ENCODE peak calls at places on chromosomes 13 and 19, in seven cellular contexts. A is SK-N-SH, Y is GM12878, T is HCT116, E is K562, R is H1, W is HepG2. J is an unnamed sample.

GRCh38 chr13:30800107-30800506 is 64.8 kb downstream of the ALOX5AP start:
- DNase-seq in T (no peak), E (no peak), A (no peak), Y (no peak), W (no peak), R (no peak), J (no peak)

GRCh38 chr13:49371943-49372636 is 71.8 kb downstream of the CAB39L start:
- DNase-seq in T (no peak), Y (no peak), W (peak), R (no peak), E (no peak), A (no peak), J (no peak)

GRCh38 chr19:46624958-46625661 is at the start of gene PTGIR:
- DNase-seq in T (no peak), R (no peak), W (no peak), Y (no peak), E (peak), A (peak), J (no peak)

GRCh38 chr19:7783991-7784421 is 21.0 kb downstream of the CLEC4M start:
- DNase-seq in W (peak), E (no peak), A (no peak), Y (no peak), R (no peak), T (no peak), J (no peak)

GRCh38 chr19:12789098-12789903 is 2.0 kb upstream of the JUNB start:
- DNase-seq in R (no peak), Y (no peak), T (no peak), W (no peak), E (no peak), A (no peak), J (peak)

GRCh38 chr19:44582581-44583265 is 30.6 kb upstream of the IGSF23 start:
- DNase-seq in Y (no peak), R (peak), W (no peak), E (peak), T (peak), A (peak), J (no peak)

GRCh38 chr13:41802033-41802683 is 158.8 kb downstream of the VWA8 start:
- DNase-seq in E (no peak), A (no peak), R (no peak), T (no peak), Y (no peak), W (no peak), J (no peak)

GRCh38 chr13:109309625-109310363 is 476.6 kb downstream of the IRS2 start:
- DNase-seq in W (peak), R (no peak), E (no peak), T (no peak), A (no peak), Y (no peak), J (no peak)

GRCh38 chr19:2888739-2889224 is 11.9 kb upstream of the ZNF57 start:
- DNase-seq in A (no peak), Y (no peak), W (no peak), R (no peak), E (no peak), T (no peak), J (peak)

GRCh38 chr19:18408053-18408476 is 10.6 kb upstream of the LRRC25 start:
- DNase-seq in Y (peak), A (peak), W (no peak), E (peak), T (no peak), R (no peak), J (no peak)

GRCh38 chr19:1177322-1178114 is 3.5 kb upstream of the SBNO2 start:
- DNase-seq in E (no peak), Y (no peak), R (no peak), T (peak), A (no peak), W (no peak), J (no peak)

GRCh38 chr13:50518791-50519201 is 324.7 kb downstream of the DLEU7 start:
- DNase-seq in T (no peak), E (no peak), Y (no peak), R (no peak), A (no peak), W (no peak), J (no peak)

GRCh38 chr13:108033800-108034707 is 181.3 kb downstream of the LIG4 start:
- DNase-seq in E (no peak), Y (no peak), A (no peak), T (no peak), W (peak), R (no peak), J (no peak)

GRCh38 chr19:15875075-15875474 is 22.8 kb downstream of the CYP4F2 start:
- DNase-seq in T (no peak), A (no peak), W (no peak), Y (no peak), R (no peak), E (no peak), J (no peak)
- TF ChIP-seq JUND in T (no peak), A (no peak), W (no peak), Y (no peak), R (no peak), E (no peak), J (no peak)

GRCh38 chr19:42531313-42531712 is 3.0 kb upstream of the CEACAM1 start:
- DNase-seq in T (no peak), Y (no peak), W (no peak), A (no peak), E (no peak), R (no peak), J (no peak)
- TF ChIP-seq JUND in T (no peak), Y (no peak), W (no peak), A (no peak), E (no peak), R (no peak), J (no peak)

GRCh38 chr19:13839938-13840750 is 36.8 kb upstream of the NANOS3 start:
- DNase-seq in R (no peak), T (no peak), Y (no peak), W (no peak), E (no peak), A (no peak), J (peak)

GRCh38 chr19:13840751-13841338 is 36.1 kb upstream of the NANOS3 start:
- DNase-seq in R (no peak), W (no peak), Y (no peak), T (no peak), E (no peak), A (peak), J (no peak)

GRCh38 chr19:13839193-13839937 is 37.6 kb upstream of the NANOS3 start:
- DNase-seq in T (no peak), W (no peak), A (peak), E (peak), R (no peak), Y (peak), J (peak)

GRCh38 chr19:13838071-13838942 is 38.6 kb upstream of the NANOS3 start:
- DNase-seq in W (no peak), R (no peak), A (no peak), Y (no peak), E (no peak), T (no peak), J (no peak)

GRCh38 chr19:13838943-13839192 is 38.1 kb upstream of the NANOS3 start:
- DNase-seq in E (peak), A (peak), T (no peak), Y (no peak), W (no peak), R (no peak), J (peak)
- TF ChIP-seq JUND in E (peak), A (no peak), T (no peak), Y (no peak), W (no peak), R (no peak), J (no peak)

DNA sequence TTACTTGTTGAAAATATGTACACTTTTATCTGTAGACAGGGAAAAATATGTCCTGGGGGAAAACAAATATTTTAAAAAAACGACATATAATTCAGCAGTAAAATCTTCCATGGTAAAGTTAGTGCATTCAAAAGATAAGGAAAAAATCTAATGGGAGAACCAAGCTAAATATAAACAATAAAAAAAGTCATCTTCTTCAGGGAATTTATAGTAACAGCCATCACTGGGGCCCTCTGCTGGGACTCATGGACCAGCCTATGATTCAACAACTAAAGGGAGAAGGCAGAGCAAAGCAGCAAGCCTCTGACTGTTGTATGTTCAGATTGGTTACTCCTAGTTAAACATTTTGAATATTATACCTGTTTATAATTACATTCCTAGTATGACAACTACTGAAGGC is 93.0 kb downstream of the ITGBL1 start:
- DNase-seq in R (no peak), Y (no peak), T (no peak), A (no peak), W (no peak), E (no peak), J (peak)
- TF ChIP-seq JUND in R (no peak), Y (no peak), T (no peak), A (no peak), W (no peak), E (no peak), J (no peak)

GRCh38 chr13:40113644-40114304 is 458.3 kb downstream of the COG6 start:
- DNase-seq in A (no peak), T (no peak), W (no peak), R (no peak), Y (no peak), E (no peak), J (no peak)

GRCh38 chr13:40118337-40118736 is 462.9 kb downstream of the COG6 start:
- DNase-seq in E (no peak), T (no peak), A (no peak), Y (no peak), R (no peak), W (no peak), J (no peak)

GRCh38 chr13:40115456-40115855 is 460.0 kb downstream of the COG6 start:
- DNase-seq in A (no peak), Y (no peak), R (no peak), E (no peak), W (no peak), T (no peak), J (no peak)

GRCh38 chr13:40114305-40114896 is 458.9 kb downstream of the COG6 start:
- DNase-seq in E (no peak), Y (no peak), T (no peak), W (no peak), R (no peak), A (no peak), J (no peak)

DNA sequence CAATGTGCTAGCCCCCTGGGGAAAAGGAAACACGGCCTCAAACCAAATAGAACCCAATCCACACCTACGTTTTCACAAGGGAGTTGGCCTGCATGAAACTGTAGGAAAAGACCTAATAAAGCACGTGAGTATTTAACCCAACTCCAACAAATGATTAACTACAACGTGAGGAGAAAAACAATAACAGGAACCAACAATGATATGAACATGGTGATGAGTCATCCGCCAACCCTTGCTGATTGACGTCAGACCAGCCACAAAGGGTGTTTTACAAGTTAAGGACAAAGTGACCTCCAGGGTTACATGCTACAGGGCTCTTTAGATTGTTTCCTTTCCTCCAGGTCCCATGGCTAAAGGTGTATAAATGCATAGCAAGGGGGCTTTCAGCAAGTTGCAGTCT is 460.5 kb downstream of the COG6 start:
- DNase-seq in A (no peak), Y (peak), T (peak), W (peak), E (peak), R (no peak), J (no peak)
- TF ChIP-seq JUND in A (no peak), Y (peak), T (peak), W (peak), E (peak), R (peak), J (no peak)

J was measured in T47D.